ENCODE peak calls at places on chromosomes 4 and X, in nine cellular contexts. H is uterus, D is fibroblast of the aortic adventitia, B is osteocyte, J is left ventricle myocardium inferior, Z is foreskin fibroblast, P is endothelial cell, F is neural crest cell, A is GM23338. T is an unnamed sample.

GRCh38 chrX:36849407-36849806 is 158.8 kb upstream of the FAM47C start:
- DNase-seq in H (no peak), D (no peak), B (no peak), J (no peak), Z (no peak), P (no peak), F (no peak), A (no peak), T (no peak)

GRCh38 chrX:119073911-119074310 is 1.1 kb downstream of the CT47C1 start:
- DNase-seq in H (no peak), D (no peak), B (peak), J (no peak), Z (no peak), P (no peak), F (no peak), A (no peak), T (no peak)

GRCh38 chr4:62806786-62807185 is 1602.5 kb downstream of the TECRL start:
- DNase-seq in H (no peak), D (no peak), B (no peak), J (no peak), Z (no peak), P (no peak), F (no peak), A (no peak), T (no peak)

GRCh38 chrX:134741801-134742200 is 83.5 kb upstream of the PLAC1 start:
- DNase-seq in H (no peak), D (no peak), B (no peak), J (no peak), Z (no peak), P (no peak), F (no peak), A (no peak), T (no peak)

GRCh38 chr4:52750819-52751348 is 341 bp downstream of the ERVMER34-1 start:
- DNase-seq in H (no peak), D (peak), B (no peak), J (no peak), Z (peak), P (peak), F (peak), A (peak), T (peak)

GRCh38 chrX:39440734-39441305 is 639.6 kb downstream of the MID1IP1 start:
- DNase-seq in H (no peak), D (no peak), B (no peak), J (no peak), Z (no peak), P (no peak), F (no peak), A (no peak), T (no peak)

GRCh38 chr4:61211781-61212180 is 11.7 kb downstream of the ADGRL3 start:
- DNase-seq in H (no peak), D (no peak), B (no peak), J (no peak), Z (no peak), P (no peak), F (no peak), A (no peak), T (no peak)

GRCh38 chr4:96247096-96247495 is 407.2 kb downstream of the PDHA2 start:
- DNase-seq in H (no peak), D (no peak), B (no peak), J (no peak), Z (no peak), P (no peak), F (no peak), A (no peak), T (no peak)

GRCh38 chrX:22969416-22969815 is 30.3 kb upstream of the DDX53 start:
- DNase-seq in H (no peak), D (peak), B (no peak), J (no peak), Z (no peak), P (no peak), F (no peak), A (no peak), T (no peak)

GRCh38 chrX:47581731-47582647 is at the start of gene TIMP1:
- DNase-seq in H (peak), D (peak), B (peak), J (peak), Z (peak), P (peak), F (peak), A (peak), T (peak)

GRCh38 chrX:124268099-124268498 is 64.4 kb upstream of the TEX13D start:
- DNase-seq in H (no peak), D (no peak), B (no peak), J (no peak), Z (no peak), P (no peak), F (no peak), A (no peak), T (no peak)

GRCh38 chr4:18021470-18021719 is 160 bp downstream of the LCORL start:
- DNase-seq in H (no peak), D (peak), B (no peak), J (no peak), Z (no peak), P (no peak), F (no peak), A (no peak), T (no peak)

GRCh38 chrX:93874554-93874953 is 200.5 kb downstream of the FAM133A start:
- DNase-seq in H (no peak), D (peak), B (no peak), J (no peak), Z (no peak), P (peak), F (peak), A (peak), T (no peak)

GRCh38 chr4:10605746-10606482 is 78.7 kb downstream of the CLNK start:
- DNase-seq in H (no peak), D (peak), B (no peak), J (no peak), Z (peak), P (no peak), F (no peak), A (no peak), T (no peak)

GRCh38 chr4:84852081-84852480 is 114.4 kb downstream of the WDFY3 start:
- DNase-seq in H (no peak), D (peak), B (no peak), J (no peak), Z (peak), P (no peak), F (no peak), A (no peak), T (no peak)

GRCh38 chr4:81604683-81605082 is 133.0 kb upstream of the RASGEF1B start:
- DNase-seq in H (no peak), D (no peak), B (no peak), J (no peak), Z (no peak), P (no peak), F (no peak), A (no peak), T (no peak)

GRCh38 chr4:81605278-81605677 is 133.6 kb upstream of the RASGEF1B start:
- DNase-seq in H (no peak), D (no peak), B (no peak), J (no peak), Z (no peak), P (no peak), F (no peak), A (peak), T (no peak)

GRCh38 chr4:81607947-81608346 is 136.2 kb upstream of the RASGEF1B start:
- DNase-seq in H (no peak), D (no peak), B (no peak), J (no peak), Z (peak), P (no peak), F (no peak), A (no peak), T (no peak)

GRCh38 chr4:81606166-81606565 is 134.5 kb upstream of the RASGEF1B start:
- DNase-seq in H (no peak), D (no peak), B (no peak), J (no peak), Z (peak), P (no peak), F (no peak), A (no peak), T (no peak)

GRCh38 chr4:81606796-81607550 is 135.3 kb upstream of the RASGEF1B start:
- DNase-seq in H (no peak), D (peak), B (no peak), J (no peak), Z (peak), P (no peak), F (no peak), A (no peak), T (no peak)
- TF ChIP-seq CTCF in H (no peak), D (no peak), B (no peak), J (no peak), Z (no peak), P (no peak), F (no peak), A (no peak), T (no peak)

DNA sequence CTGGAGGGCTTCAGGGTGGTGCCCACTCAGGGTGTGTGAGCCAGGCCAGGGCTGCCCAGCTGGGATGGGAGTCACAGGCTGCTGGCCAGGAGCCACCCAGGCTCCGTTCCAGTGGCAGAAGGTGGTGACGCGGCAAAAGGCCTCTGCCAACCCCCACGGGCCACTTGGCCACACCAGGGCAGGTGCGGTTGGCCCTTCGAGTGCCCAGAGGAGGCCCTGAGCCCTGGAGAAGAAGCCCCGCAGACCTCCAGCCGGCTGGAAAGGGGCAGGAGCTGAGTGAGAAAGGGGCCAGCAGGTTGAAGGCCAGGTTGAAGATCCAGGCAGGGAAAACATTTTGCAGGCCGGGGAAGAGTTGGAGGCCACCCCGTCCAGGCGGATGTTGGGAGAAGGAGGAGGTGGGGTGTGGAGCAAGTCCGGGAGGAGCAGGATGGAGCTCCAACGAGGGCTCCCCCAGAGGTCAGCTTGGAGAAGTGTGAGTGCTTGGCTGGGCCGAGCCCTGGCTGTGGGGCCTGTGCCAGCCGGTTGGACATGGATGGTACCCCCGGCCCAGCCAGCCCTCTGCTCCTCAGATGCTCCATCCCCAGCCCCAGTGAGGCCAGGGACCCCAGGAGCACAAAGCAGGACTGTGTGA is 2.8 kb upstream of the CPLX1 start:
- DNase-seq in H (no peak), D (peak), B (no peak), J (peak), Z (peak), P (peak), F (no peak), A (peak), T (peak)
- TF ChIP-seq CTCF in H (no peak), D (peak), B (no peak), J (no peak), Z (no peak), P (no peak), F (no peak), A (no peak), T (no peak)

GRCh38 chr4:6190486-6190885 is 9.9 kb downstream of the JAKMIP1 start:
- DNase-seq in H (no peak), D (no peak), B (no peak), J (no peak), Z (no peak), P (no peak), F (no peak), A (no peak), T (no peak)

GRCh38 chr4:6188687-6189305 is 11.6 kb downstream of the JAKMIP1 start:
- DNase-seq in H (no peak), D (peak), B (no peak), J (no peak), Z (no peak), P (no peak), F (no peak), A (no peak), T (no peak)

GRCh38 chr4:6192245-6192644 is 8.1 kb downstream of the JAKMIP1 start:
- DNase-seq in H (no peak), D (no peak), B (no peak), J (no peak), Z (no peak), P (no peak), F (no peak), A (no peak), T (no peak)

GRCh38 chr4:6191448-6192130 is 8.8 kb downstream of the JAKMIP1 start:
- DNase-seq in H (no peak), D (no peak), B (no peak), J (no peak), Z (no peak), P (no peak), F (no peak), A (no peak), T (no peak)

DNA sequence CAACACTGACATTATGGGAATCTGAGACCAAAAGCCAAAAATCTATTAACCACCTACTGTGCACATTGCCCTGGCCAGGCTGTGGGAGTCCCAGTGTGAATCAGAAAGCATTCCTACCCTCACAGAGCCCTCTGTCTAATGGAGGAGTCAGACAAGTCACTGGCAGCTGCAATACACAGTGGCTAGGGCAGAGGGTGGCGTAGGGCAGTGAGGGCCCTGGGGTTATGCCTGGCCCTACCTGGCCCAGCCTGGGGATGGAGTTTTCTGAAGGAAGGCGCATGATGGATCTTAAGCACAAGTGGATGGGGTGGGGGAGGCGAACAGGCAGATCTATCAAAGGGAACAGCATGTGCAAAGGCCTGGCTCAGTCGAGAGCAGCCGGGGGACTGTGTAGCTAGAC is 10.8 kb downstream of the JAKMIP1 start:
- DNase-seq in H (no peak), D (no peak), B (no peak), J (no peak), Z (no peak), P (no peak), F (no peak), A (no peak), T (no peak)
- TF ChIP-seq CTCF in H (no peak), D (no peak), B (no peak), J (no peak), Z (no peak), P (no peak), F (no peak), A (no peak), T (no peak)

GRCh38 chr4:123350191-123350544 is 46.4 kb upstream of the SPRY1 start:
- DNase-seq in H (no peak), D (peak), B (no peak), J (no peak), Z (no peak), P (peak), F (no peak), A (peak), T (no peak)
- TF ChIP-seq CTCF in H (no peak), D (no peak), B (peak), J (no peak), Z (no peak), P (peak), F (no peak), A (peak), T (peak)

T was measured in psoas muscle.